ENCODE peak calls at places on chromosomes 2 and 18, in five cellular contexts. F is NCI-H146; P is activated CD4-positive, alpha-beta T cell treated with anti-CD3 and anti-CD28 coated beads, Interleukin-2, amount 50 U/mL, for 4 hours; Q is NCI-H82; S is glutamatergic neuron. V is an unnamed sample.

GRCh38 chr18:8706981-8707940 is 1.9 kb downstream of the MTCL1 start:
- DNase-seq in S (peak; percentile 72), Q (peak; percentile 89), F (peak; percentile 81), P (no peak), V (peak; percentile 85)

GRCh38 chr2:45754087-45755015 is 102.9 kb downstream of the PRKCE start:
- DNase-seq in Q (no peak), F (no peak), P (no peak), S (peak; percentile 50), V (no peak)

GRCh38 chr18:80210312-80211083 is 36.8 kb downstream of the PARD6G start:
- DNase-seq in Q (no peak), P (no peak), S (no peak), F (no peak), V (no peak)

GRCh38 chr2:23589220-23589647 is 204.3 kb downstream of the KLHL29 start:
- DNase-seq in P (no peak), S (peak; percentile 52), F (no peak), Q (no peak), V (no peak)

GRCh38 chr2:163756588-163756987 is 20.8 kb upstream of the FIGN start:
- DNase-seq in F (no peak), Q (no peak), S (no peak), P (no peak), V (no peak)

GRCh38 chr2:201137505-201138400 is 21.8 kb downstream of the CFLAR start:
- DNase-seq in Q (no peak), P (no peak), S (no peak), F (no peak), V (no peak)

GRCh38 chr18:46386788-46387187 is 270.2 kb downstream of the LOXHD1 start:
- DNase-seq in P (no peak), F (no peak), Q (no peak), S (no peak), V (no peak)

GRCh38 chr2:215301994-215302393 is 9.9 kb upstream of the ATIC start:
- DNase-seq in S (no peak), P (no peak), Q (no peak), F (no peak), V (no peak)

GRCh38 chr2:28691774-28692281 is 59.8 kb upstream of the PPP1CB start:
- DNase-seq in Q (peak; percentile 59), S (no peak), F (peak; percentile 33), P (no peak), V (no peak)

GRCh38 chr18:61738488-61738887 is 154.3 kb downstream of the RNF152 start:
- DNase-seq in P (no peak), S (no peak), Q (no peak), F (no peak), V (no peak)

GRCh38 chr2:113760400-113760799 is 4.0 kb upstream of the SLC35F5 start:
- DNase-seq in P (no peak), F (no peak), Q (no peak), S (no peak), V (no peak)

GRCh38 chr2:71951067-71951436 is 196.6 kb downstream of the CYP26B1 start:
- DNase-seq in S (no peak), P (no peak), F (no peak), Q (no peak), V (no peak)

GRCh38 chr2:76197842-76198448 is 487.2 kb upstream of the GCFC2 start:
- DNase-seq in P (peak; percentile 4), S (peak; percentile 69), F (peak; percentile 17), Q (peak; percentile 57), V (peak; percentile 54)

GRCh38 chr18:36829362-36830140 is 624 bp downstream of the KIAA1328 start:
- DNase-seq in S (peak; percentile 35), Q (peak; percentile 53), P (no peak), F (peak; percentile 59), V (no peak)

GRCh38 chr2:28754321-28754720 is 2.7 kb downstream of the PPP1CB start:
- DNase-seq in S (no peak), Q (peak; percentile 16), P (no peak), F (no peak), V (no peak)

GRCh38 chr2:61165946-61166345 is 4.0 kb downstream of the C2orf74 start:
- DNase-seq in S (no peak), Q (no peak), F (no peak), P (no peak), V (no peak)

GRCh38 chr2:85915606-85916303 is 27.0 kb upstream of the ST3GAL5 start:
- DNase-seq in S (no peak), F (no peak), P (no peak), Q (no peak), V (no peak)

GRCh38 chr18:35456181-35456850 is 41.4 kb downstream of the INO80C start:
- DNase-seq in P (no peak), Q (no peak), S (no peak), F (no peak), V (no peak)